ENCODE peak calls at places on chromosome 13, in eight cellular contexts. A is A673; V is lower lobe of right lung; G is adrenal gland; J is tibial artery; D is cardiac muscle cell; T is CD4-positive, alpha-beta T cell; O is heart left ventricle. N is an unnamed sample.

GRCh38 chr13:45826741-45827140 is 24.8 kb downstream of the SIAH3 start:
- DNase-seq in A (no peak), V (no peak), G (no peak), J (no peak), D (peak), T (no peak), O (no peak), N (no peak)

GRCh38 chr13:81596224-81596753 is 1255.4 kb upstream of the SPRY2 start:
- DNase-seq in A (no peak), V (no peak), G (no peak), J (no peak), D (no peak), T (no peak), O (no peak), N (no peak)

GRCh38 chr13:47611664-47612288 is 389.3 kb downstream of the SUCLA2 start:
- DNase-seq in A (no peak), V (no peak), G (no peak), J (no peak), D (no peak), T (no peak), O (no peak), N (no peak)

GRCh38 chr13:44218501-44219240 is 155.0 kb upstream of the SERP2 start:
- DNase-seq in A (no peak), V (peak), G (peak), J (peak), D (no peak), T (no peak), O (peak), N (peak)

GRCh38 chr13:25732146-25732865 is 319.5 kb downstream of the SHISA2 start:
- DNase-seq in A (no peak), V (no peak), G (no peak), J (no peak), D (no peak), T (no peak), O (no peak), N (no peak)

GRCh38 chr13:103403148-103403740 is 337.0 kb upstream of the SLC10A2 start:
- DNase-seq in A (no peak), V (no peak), G (no peak), J (no peak), D (no peak), T (no peak), O (no peak), N (no peak)

GRCh38 chr13:113951246-113951999 is 22.5 kb downstream of the C13orf46 start:
- DNase-seq in A (peak), V (peak), G (peak), J (peak), D (peak), T (peak), O (peak), N (peak)

GRCh38 chr13:80083516-80084085 is 257.3 kb downstream of the SPRY2 start:
- DNase-seq in A (peak), V (no peak), G (no peak), J (no peak), D (no peak), T (no peak), O (no peak), N (peak)

GRCh38 chr13:44107357-44108121 is 227.8 kb downstream of the LACC1 start:
- DNase-seq in A (no peak), V (no peak), G (no peak), J (no peak), D (no peak), T (no peak), O (no peak), N (no peak)

GRCh38 chr13:49368688-49369087 is 75.2 kb downstream of the CAB39L start:
- DNase-seq in A (no peak), V (no peak), G (no peak), J (no peak), D (no peak), T (no peak), O (no peak), N (no peak)

GRCh38 chr13:25783076-25783475 is 268.7 kb downstream of the SHISA2 start:
- DNase-seq in A (no peak), V (no peak), G (no peak), J (no peak), D (no peak), T (no peak), O (no peak), N (no peak)

GRCh38 chr13:35356572-35356971 is 119.9 kb downstream of the MAB21L1 start:
- DNase-seq in A (no peak), V (peak), G (no peak), J (no peak), D (no peak), T (no peak), O (no peak), N (no peak)

GRCh38 chr13:50928609-50929274 is 19.2 kb downstream of the RNASEH2B start:
- DNase-seq in A (no peak), V (no peak), G (no peak), J (no peak), D (no peak), T (no peak), O (no peak), N (no peak)

GRCh38 chr13:79435549-79435948 is 29.5 kb upstream of the RBM26 start:
- DNase-seq in A (no peak), V (no peak), G (no peak), J (no peak), D (no peak), T (no peak), O (no peak), N (no peak)

GRCh38 chr13:104460553-104460952 is 1394.3 kb upstream of the SLC10A2 start:
- DNase-seq in A (no peak), V (no peak), G (no peak), J (no peak), D (no peak), T (no peak), O (no peak), N (no peak)

GRCh38 chr13:33280923-33281322 is 4.6 kb downstream of the STARD13 start:
- DNase-seq in A (no peak), V (no peak), G (no peak), J (no peak), D (no peak), T (no peak), O (no peak), N (no peak)

GRCh38 chr13:102376314-102376713 is 25.5 kb downstream of the FGF14 start:
- DNase-seq in A (no peak), V (no peak), G (no peak), J (no peak), D (no peak), T (no peak), O (no peak), N (no peak)

GRCh38 chr13:95235944-95236343 is 65.3 kb downstream of the ABCC4 start:
- DNase-seq in A (no peak), V (no peak), G (no peak), J (no peak), D (no peak), T (no peak), O (no peak), N (no peak)

GRCh38 chr13:43319617-43320444 is 296.4 kb downstream of the DNAJC15 start:
- DNase-seq in A (no peak), V (no peak), G (no peak), J (no peak), D (no peak), T (no peak), O (no peak), N (no peak)

GRCh38 chr13:42548731-42549554 is 25.0 kb upstream of the TNFSF11 start:
- DNase-seq in A (no peak), V (no peak), G (no peak), J (no peak), D (no peak), T (no peak), O (no peak), N (no peak)

GRCh38 chr13:49495783-49496762 is at the start of gene PHF11:
- DNase-seq in A (peak), V (peak), G (peak), J (peak), D (peak), T (peak), O (peak), N (peak)

GRCh38 chr13:109704771-109705628 is 81.4 kb downstream of the IRS2 start:
- DNase-seq in A (no peak), V (peak), G (peak), J (peak), D (no peak), T (no peak), O (peak), N (peak)

GRCh38 chr13:44710576-44710975 is 134.4 kb upstream of the TSC22D1 start:
- DNase-seq in A (peak), V (no peak), G (no peak), J (no peak), D (no peak), T (no peak), O (no peak), N (no peak)

GRCh38 chr13:49828452-49828851 is 36.0 kb upstream of the KPNA3 start:
- DNase-seq in A (no peak), V (no peak), G (no peak), J (no peak), D (no peak), T (no peak), O (no peak), N (no peak)

GRCh38 chr13:85194482-85194881 is 604.7 kb downstream of the SLITRK6 start:
- DNase-seq in A (no peak), V (no peak), G (no peak), J (no peak), D (no peak), T (no peak), O (no peak), N (no peak)

GRCh38 chr13:50787316-50788195 is 55.9 kb downstream of the DLEU7 start:
- DNase-seq in A (no peak), V (no peak), G (no peak), J (no peak), D (no peak), T (no peak), O (no peak), N (no peak)

GRCh38 chr13:26538363-26539317 is 18.8 kb upstream of the WASF3 start:
- DNase-seq in A (peak), V (no peak), G (no peak), J (peak), D (no peak), T (no peak), O (no peak), N (no peak)

GRCh38 chr13:35210234-35210633 is 266.3 kb downstream of the MAB21L1 start:
- DNase-seq in A (no peak), V (no peak), G (no peak), J (no peak), D (no peak), T (no peak), O (no peak), N (no peak)

DNA sequence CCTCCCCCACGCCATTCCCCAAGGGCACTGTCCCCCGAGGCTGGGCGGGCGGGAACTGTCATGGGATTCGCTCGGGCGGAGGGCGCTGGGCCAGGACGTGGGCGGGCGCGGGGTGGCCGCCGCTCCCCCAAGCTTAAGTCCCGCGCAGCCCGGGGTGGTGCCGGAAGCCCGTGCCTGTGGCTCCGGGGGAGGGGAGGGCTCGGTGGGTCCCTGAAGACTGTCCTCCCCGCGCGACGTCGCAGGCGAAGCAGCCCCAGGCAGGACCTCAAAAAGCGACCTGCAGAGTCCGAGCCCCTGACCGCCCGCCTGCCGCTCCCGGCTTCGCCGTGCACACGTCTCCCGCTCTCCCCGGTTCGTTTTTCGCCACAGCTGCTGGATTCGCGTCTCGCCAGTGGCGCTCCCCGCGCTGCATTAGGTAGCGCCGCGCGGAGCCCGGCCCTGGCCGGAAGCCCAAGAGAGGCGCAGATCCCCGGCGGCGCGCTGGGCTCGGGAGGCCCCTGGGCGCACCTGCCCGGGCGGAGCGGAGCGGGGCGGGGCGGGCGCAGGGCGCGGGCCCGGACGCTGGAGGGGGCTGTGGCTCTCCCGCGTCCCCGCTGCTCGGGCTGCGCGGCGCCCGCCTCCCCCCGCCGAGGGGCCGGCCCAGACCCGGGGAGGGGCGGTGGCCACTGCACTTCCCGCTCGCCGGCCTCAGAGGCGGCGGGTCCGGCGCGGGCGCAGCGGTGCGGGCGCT is at the start of gene FARP1:
- DNase-seq in A (peak), V (peak), G (peak), J (peak), D (peak), T (no peak), O (peak), N (peak)
- TF ChIP-seq CTCF in A (no peak), V (peak), G (peak), J (peak), D (peak), T (no peak), O (peak), N (peak)

GRCh38 chr13:99704390-99704789 is 203.1 kb downstream of the TM9SF2 start:
- DNase-seq in A (no peak), V (no peak), G (no peak), J (no peak), D (no peak), T (no peak), O (no peak), N (no peak)
- H3K27ac ChIP-seq in A (no peak), V (no peak), G (no peak), J (no peak), D (no peak), T (no peak), O (no peak), N (no peak)

GRCh38 chr13:72258340-72258981 is 391.5 kb upstream of the DACH1 start:
- DNase-seq in A (no peak), V (no peak), G (peak), J (no peak), D (no peak), T (no peak), O (no peak), N (no peak)
- TF ChIP-seq CTCF in A (no peak), V (no peak), G (no peak), J (no peak), D (no peak), T (no peak), O (no peak), N (no peak)

DNA sequence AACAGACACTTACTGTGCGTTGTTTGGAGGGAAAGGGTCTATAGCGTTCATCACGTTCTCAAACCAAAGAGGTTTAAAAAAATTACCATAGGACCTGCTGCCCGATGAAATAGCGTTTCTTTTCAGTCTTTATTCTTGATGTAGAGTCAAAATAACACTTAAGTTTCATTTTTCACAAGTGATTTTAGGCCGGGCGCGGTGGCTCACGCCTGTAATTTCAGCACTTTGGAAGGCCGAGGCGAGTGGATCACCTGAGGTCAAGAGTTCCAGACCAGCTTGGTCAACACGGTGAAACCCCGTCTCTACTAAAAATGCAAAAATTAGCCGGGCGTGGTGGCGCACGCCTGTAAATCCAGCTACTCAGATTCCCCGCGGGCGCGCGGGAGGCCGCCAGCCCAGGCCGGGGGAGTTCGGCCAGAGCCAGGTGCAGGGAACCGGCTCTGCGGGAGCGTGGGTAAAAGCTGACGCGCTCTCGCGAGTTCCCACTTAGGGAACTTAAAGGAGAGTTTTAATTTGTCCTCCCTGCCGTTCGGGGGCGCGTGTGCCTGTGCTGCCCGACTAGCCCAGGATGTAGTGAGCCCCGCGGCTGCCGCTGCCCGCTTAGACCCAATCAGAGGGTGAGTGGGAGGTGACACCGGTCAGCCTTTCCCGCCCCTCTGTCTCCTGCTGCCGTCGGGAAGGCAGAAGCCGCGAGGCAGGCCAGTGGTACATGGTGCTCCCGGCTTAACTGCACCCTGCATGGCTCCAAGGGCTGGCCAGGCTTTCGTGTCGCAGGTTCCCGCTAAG is 35.8 kb upstream of the NEK3 start:
- DNase-seq in A (peak), V (peak), G (peak), J (peak), D (no peak), T (peak), O (peak), N (peak)
- H3K27ac ChIP-seq in A (no peak), V (peak), G (peak), J (peak), D (no peak), T (peak), O (peak), N (peak)

DNA sequence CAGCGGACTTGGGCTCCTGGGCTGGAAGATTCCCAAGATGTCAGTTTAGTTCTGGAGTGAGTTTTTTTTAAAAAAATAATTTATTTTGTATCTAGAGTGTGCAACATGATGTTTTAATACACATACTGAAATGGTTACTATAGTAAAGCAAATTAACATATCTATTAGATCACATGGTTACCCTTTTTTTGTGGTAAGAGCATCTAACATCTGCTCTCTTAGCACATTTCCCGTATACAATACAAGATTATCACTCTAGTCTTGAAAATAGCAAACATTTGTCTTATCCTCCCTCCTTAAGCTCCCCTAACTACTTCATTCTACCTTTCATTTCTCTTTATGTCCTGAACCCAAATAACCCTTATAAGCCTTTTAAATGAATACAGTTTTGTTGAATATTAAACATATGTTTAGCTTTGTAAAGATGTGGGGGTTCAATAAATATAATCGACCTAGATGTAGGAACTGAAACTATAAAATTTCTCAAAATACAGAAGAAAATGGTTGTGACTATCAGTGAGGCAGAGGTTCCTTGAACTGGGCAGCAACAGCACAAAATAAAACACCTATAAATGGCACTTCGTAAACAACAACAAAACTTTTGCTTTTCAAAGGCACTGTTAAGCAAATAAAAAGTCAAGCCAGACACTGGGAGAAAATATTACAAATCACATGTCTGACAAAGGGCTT is 466.6 kb downstream of the FGF9 start:
- DNase-seq in A (no peak), V (no peak), G (no peak), J (no peak), D (no peak), T (no peak), O (no peak), N (no peak)
- TF ChIP-seq CTCF in A (no peak), V (no peak), G (no peak), J (no peak), D (no peak), T (no peak), O (no peak), N (no peak)

DNA sequence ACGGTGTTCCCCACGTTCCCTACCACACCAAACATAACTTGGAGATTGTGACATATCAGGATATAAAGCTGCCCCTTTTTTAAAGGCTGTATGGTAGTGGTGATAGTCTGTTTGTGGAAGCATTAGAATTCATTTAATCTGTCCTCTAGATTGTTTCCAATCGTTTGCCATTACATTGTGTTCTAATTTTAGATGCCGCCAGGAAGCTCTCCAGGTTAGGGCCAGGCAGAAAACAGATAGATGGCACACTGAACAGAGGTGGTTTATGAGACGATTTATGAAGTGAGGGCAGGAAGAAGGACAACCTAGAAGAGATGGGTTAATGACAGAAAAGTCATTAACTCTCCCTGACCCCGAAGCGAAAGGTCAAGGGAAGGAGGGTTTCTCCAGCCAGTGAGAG is 30.0 kb downstream of the ARHGEF7 start:
- DNase-seq in A (no peak), V (no peak), G (no peak), J (no peak), D (no peak), T (no peak), O (no peak), N (no peak)
- H3K27ac ChIP-seq in A (no peak), V (no peak), G (no peak), J (peak), D (no peak), T (no peak), O (no peak), N (no peak)

DNA sequence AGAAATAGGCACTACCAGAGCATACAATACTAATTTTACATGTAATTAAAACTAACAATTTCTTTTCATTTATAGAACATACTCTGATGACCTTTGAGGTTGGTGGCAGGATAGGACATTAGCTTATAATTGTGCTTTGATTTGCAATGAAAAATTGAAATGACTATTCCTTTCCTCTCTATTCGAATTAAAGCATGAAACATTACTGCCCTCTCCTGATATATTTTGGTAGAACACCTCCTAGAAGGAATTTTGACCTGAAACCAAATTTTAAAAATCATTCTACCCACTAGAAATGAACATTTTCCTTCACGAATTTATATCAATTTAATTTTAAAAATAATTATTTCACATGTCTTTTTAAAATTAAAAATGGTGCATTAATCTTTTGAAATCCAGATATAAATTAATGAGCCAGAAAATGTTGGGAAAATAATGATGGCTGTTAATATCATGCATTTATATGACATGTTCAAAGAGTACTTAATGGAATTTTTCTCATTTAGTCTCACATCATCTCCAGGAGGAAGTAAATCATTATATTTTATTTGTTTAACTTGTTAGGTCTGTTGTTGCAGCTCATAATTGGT is 556.3 kb upstream of the ARGLU1 start:
- DNase-seq in A (peak), V (no peak), G (no peak), J (no peak), D (peak), T (no peak), O (no peak), N (no peak)
- TF ChIP-seq CTCF in A (peak), V (peak), G (peak), J (peak), D (peak), T (no peak), O (peak), N (no peak)

N was measured in thyroid gland.